ENCODE peak calls at places on chromosomes 1 and 21, in seven cellular contexts. One of them, this sample, is unnamed.

GRCh38 chr1:59545830-59546229 is 248.9 kb downstream of the FGGY start:
- DNase-seq in OCI-LY7: no peak
- DNase-seq in stomach: no peak
- DNase-seq in PC-9: no peak
- DNase-seq in aorta: no peak
- DNase-seq in osteoblast: no peak
- DNase-seq in ascending aorta: no peak
- DNase-seq in this sample: peak; percentile 34

GRCh38 chr1:144101397-144102050 is 129.7 kb upstream of the FAM72C start:
- DNase-seq in OCI-LY7: no peak
- DNase-seq in stomach: peak; percentile 36
- DNase-seq in ascending aorta: no peak
- DNase-seq in aorta: peak; percentile 58
- DNase-seq in PC-9: peak; percentile 35
- DNase-seq in osteoblast: no peak
- DNase-seq in this sample: no peak

GRCh38 chr21:31180256-31181088 is 142.2 kb upstream of the KRTAP19-8 start:
- DNase-seq in aorta: no peak
- DNase-seq in OCI-LY7: peak; percentile 51
- DNase-seq in stomach: no peak
- DNase-seq in PC-9: no peak
- DNase-seq in osteoblast: peak; percentile 88
- DNase-seq in ascending aorta: no peak
- DNase-seq in this sample: peak; percentile 27

GRCh38 chr1:201614262-201615015 is 75.5 kb downstream of the NAV1 start:
- DNase-seq in OCI-LY7: no peak
- DNase-seq in aorta: no peak
- DNase-seq in stomach: peak; percentile 53
- DNase-seq in PC-9: no peak
- DNase-seq in osteoblast: peak; percentile 88
- DNase-seq in ascending aorta: no peak
- DNase-seq in this sample: peak; percentile 58

GRCh38 chr1:179706339-179706941 is 36.7 kb upstream of the FAM163A start:
- DNase-seq in stomach: peak; percentile 53
- DNase-seq in PC-9: no peak
- DNase-seq in osteoblast: peak; percentile 46
- DNase-seq in aorta: peak; percentile 52
- DNase-seq in ascending aorta: no peak
- DNase-seq in OCI-LY7: peak; percentile 70
- DNase-seq in this sample: peak; percentile 77

GRCh38 chr1:180632326-180633088 is 685 bp downstream of the XPR1 start:
- DNase-seq in PC-9: no peak
- DNase-seq in osteoblast: peak; percentile 90
- DNase-seq in OCI-LY7: peak; percentile 70
- DNase-seq in ascending aorta: no peak
- DNase-seq in aorta: no peak
- DNase-seq in stomach: peak; percentile 60
- DNase-seq in this sample: peak; percentile 51

GRCh38 chr1:240562111-240562590 is 49.8 kb downstream of the GREM2 start:
- DNase-seq in OCI-LY7: no peak
- DNase-seq in PC-9: no peak
- DNase-seq in osteoblast: no peak
- DNase-seq in aorta: no peak
- DNase-seq in ascending aorta: no peak
- DNase-seq in stomach: no peak
- DNase-seq in this sample: peak; percentile 11

GRCh38 chr1:234933031-234933430 is 195.6 kb downstream of the TOMM20 start:
- DNase-seq in ascending aorta: no peak
- DNase-seq in stomach: peak; percentile 53
- DNase-seq in aorta: no peak
- DNase-seq in OCI-LY7: no peak
- DNase-seq in PC-9: no peak
- DNase-seq in osteoblast: peak; percentile 86
- DNase-seq in this sample: no peak

GRCh38 chr1:152013664-152014237 is 20.1 kb upstream of the S100A10 start:
- DNase-seq in osteoblast: no peak
- DNase-seq in ascending aorta: no peak
- DNase-seq in OCI-LY7: peak; percentile 47
- DNase-seq in stomach: peak; percentile 65
- DNase-seq in PC-9: no peak
- DNase-seq in aorta: no peak
- DNase-seq in this sample: peak; percentile 66

GRCh38 chr1:25128168-25128621 is 104.1 kb downstream of the SYF2 start:
- DNase-seq in aorta: no peak
- DNase-seq in PC-9: no peak
- DNase-seq in stomach: no peak
- DNase-seq in ascending aorta: no peak
- DNase-seq in osteoblast: no peak
- DNase-seq in OCI-LY7: no peak
- DNase-seq in this sample: no peak

GRCh38 chr1:34320081-34320480 is 143.4 kb downstream of the C1orf94 start:
- DNase-seq in OCI-LY7: no peak
- DNase-seq in osteoblast: no peak
- DNase-seq in ascending aorta: no peak
- DNase-seq in aorta: no peak
- DNase-seq in PC-9: no peak
- DNase-seq in stomach: no peak
- DNase-seq in this sample: no peak

GRCh38 chr1:89971600-89971999 is 23.3 kb upstream of the ZNF326 start:
- DNase-seq in PC-9: peak; percentile 77
- DNase-seq in aorta: no peak
- DNase-seq in OCI-LY7: no peak
- DNase-seq in stomach: no peak
- DNase-seq in osteoblast: peak; percentile 52
- DNase-seq in ascending aorta: no peak
- DNase-seq in this sample: no peak

GRCh38 chr1:221801773-221802516 is 60.1 kb upstream of the DUSP10 start:
- DNase-seq in ascending aorta: no peak
- DNase-seq in stomach: no peak
- DNase-seq in osteoblast: no peak
- DNase-seq in aorta: no peak
- DNase-seq in PC-9: peak; percentile 49
- DNase-seq in OCI-LY7: no peak
- DNase-seq in this sample: no peak

GRCh38 chr1:212473729-212474128 is 41.0 kb downstream of the NENF start:
- DNase-seq in OCI-LY7: no peak
- DNase-seq in ascending aorta: no peak
- DNase-seq in stomach: no peak
- DNase-seq in osteoblast: no peak
- DNase-seq in PC-9: no peak
- DNase-seq in aorta: peak; percentile 30
- DNase-seq in this sample: no peak

GRCh38 chr1:31814041-31814511 is 1.7 kb downstream of the SPOCD1 start:
- DNase-seq in aorta: no peak
- DNase-seq in ascending aorta: no peak
- DNase-seq in osteoblast: peak; percentile 4
- DNase-seq in OCI-LY7: no peak
- DNase-seq in stomach: no peak
- DNase-seq in PC-9: no peak
- DNase-seq in this sample: no peak

DNA sequence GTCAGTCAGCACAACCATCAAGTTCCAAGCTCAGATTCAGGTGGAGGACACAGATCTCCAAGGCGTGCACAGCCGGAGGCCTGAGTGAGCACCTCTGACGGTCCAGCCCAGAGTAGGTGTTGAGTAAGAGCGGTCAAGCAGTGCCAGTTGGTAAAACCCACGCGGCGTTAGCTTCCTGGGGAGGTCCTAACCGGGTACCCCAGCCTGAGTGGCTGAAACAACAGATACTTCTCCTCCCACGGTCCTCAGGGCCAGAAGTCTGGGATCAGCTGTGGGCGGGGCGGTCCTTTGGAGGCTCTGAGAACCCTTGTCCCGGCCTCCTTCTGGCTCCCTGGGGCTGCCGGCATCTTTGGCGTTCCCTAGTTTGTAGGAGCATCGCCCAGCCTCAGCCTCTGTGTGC is 94.4 kb downstream of the PRDM16 start:
- DNase-seq in osteoblast: no peak
- DNase-seq in aorta: no peak
- DNase-seq in ascending aorta: no peak
- DNase-seq in PC-9: no peak
- DNase-seq in OCI-LY7: no peak
- DNase-seq in stomach: no peak
- DNase-seq in this sample: no peak
- H3K4me3 ChIP-seq in osteoblast: no peak overlapping the region
- H3K4me3 ChIP-seq in aorta: no peak overlapping the region
- H3K4me3 ChIP-seq in ascending aorta: no peak overlapping the region
- H3K4me3 ChIP-seq in PC-9: no peak overlapping the region
- H3K4me3 ChIP-seq in OCI-LY7: no peak overlapping the region
- H3K4me3 ChIP-seq in stomach: no peak overlapping the region
- H3K4me3 ChIP-seq in this sample: no peak overlapping the region

GRCh38 chr1:43273708-43274107 is 3.9 kb downstream of the TMEM125 start:
- DNase-seq in aorta: no peak
- DNase-seq in OCI-LY7: no peak
- DNase-seq in stomach: peak; percentile 14
- DNase-seq in osteoblast: peak; percentile 86
- DNase-seq in ascending aorta: no peak
- DNase-seq in PC-9: no peak
- DNase-seq in this sample: no peak
- H3K27ac ChIP-seq in aorta: no peak overlapping the region
- H3K27ac ChIP-seq in OCI-LY7: no peak overlapping the region
- H3K27ac ChIP-seq in stomach: peak overlapping the region; percentile 25
- H3K27ac ChIP-seq in osteoblast: no peak overlapping the region
- H3K27ac ChIP-seq in ascending aorta: no peak overlapping the region
- H3K27ac ChIP-seq in PC-9: no peak overlapping the region
- H3K27ac ChIP-seq in this sample: no peak overlapping the region

GRCh38 chr1:226371049-226371694 is 36.7 kb downstream of the PARP1 start:
- DNase-seq in OCI-LY7: peak; percentile 79
- DNase-seq in osteoblast: peak; percentile 82
- DNase-seq in aorta: no peak
- DNase-seq in ascending aorta: no peak
- DNase-seq in PC-9: no peak
- DNase-seq in stomach: no peak
- DNase-seq in this sample: no peak
- H3K4me1 ChIP-seq in OCI-LY7: peaks cover 53% of the 10 kb centered on the region
- H3K4me1 ChIP-seq in osteoblast: no peaks in the 10 kb centered on the region
- H3K4me1 ChIP-seq in aorta: no peaks in the 10 kb centered on the region
- H3K4me1 ChIP-seq in ascending aorta: no peaks in the 10 kb centered on the region
- H3K4me1 ChIP-seq in PC-9: no peaks in the 10 kb centered on the region
- H3K4me1 ChIP-seq in stomach: no peaks in the 10 kb centered on the region
- H3K4me1 ChIP-seq in this sample: no peaks in the 10 kb centered on the region

GRCh38 chr1:85264150-85264549 is 4.7 kb upstream of the C1orf52 start:
- DNase-seq in ascending aorta: no peak
- DNase-seq in osteoblast: peak; percentile 18
- DNase-seq in PC-9: peak; percentile 46
- DNase-seq in aorta: no peak
- DNase-seq in stomach: no peak
- DNase-seq in OCI-LY7: no peak
- DNase-seq in this sample: no peak

GRCh38 chr1:85259118-85259865 is at the start of gene C1orf52:
- DNase-seq in ascending aorta: peak; percentile 83
- DNase-seq in OCI-LY7: peak; percentile 95
- DNase-seq in aorta: peak; percentile 97
- DNase-seq in PC-9: peak; percentile 80
- DNase-seq in stomach: peak; percentile 95
- DNase-seq in osteoblast: peak; percentile 93
- DNase-seq in this sample: peak; percentile 95

GRCh38 chr1:85258536-85259117 is 835 bp downstream of the C1orf52 start:
- DNase-seq in osteoblast: peak; percentile 65
- DNase-seq in OCI-LY7: peak; percentile 40
- DNase-seq in PC-9: no peak
- DNase-seq in ascending aorta: no peak
- DNase-seq in aorta: peak; percentile 56
- DNase-seq in stomach: no peak
- DNase-seq in this sample: no peak

GRCh38 chr1:85262985-85263384 is 3.5 kb upstream of the C1orf52 start:
- DNase-seq in osteoblast: peak; percentile 58
- DNase-seq in ascending aorta: no peak
- DNase-seq in PC-9: no peak
- DNase-seq in OCI-LY7: no peak
- DNase-seq in stomach: no peak
- DNase-seq in aorta: no peak
- DNase-seq in this sample: no peak

GRCh38 chr1:85259866-85260345 is 444 bp upstream of the C1orf52 start:
- DNase-seq in ascending aorta: no peak
- DNase-seq in aorta: no peak
- DNase-seq in stomach: no peak
- DNase-seq in PC-9: no peak
- DNase-seq in osteoblast: peak; percentile 58
- DNase-seq in OCI-LY7: no peak
- DNase-seq in this sample: no peak
- H3K4me3 ChIP-seq in ascending aorta: peak overlapping the region; percentile 70
- H3K4me3 ChIP-seq in aorta: no peak overlapping the region
- H3K4me3 ChIP-seq in stomach: peak overlapping the region; percentile 90
- H3K4me3 ChIP-seq in PC-9: peak overlapping the region; percentile 82
- H3K4me3 ChIP-seq in osteoblast: peak overlapping the region; percentile 89
- H3K4me3 ChIP-seq in OCI-LY7: no peak overlapping the region
- H3K4me3 ChIP-seq in this sample: peak overlapping the region; percentile 81

GRCh38 chr1:198641506-198641905 is 2.7 kb downstream of the PTPRC start:
- DNase-seq in aorta: no peak
- DNase-seq in osteoblast: no peak
- DNase-seq in ascending aorta: no peak
- DNase-seq in PC-9: no peak
- DNase-seq in stomach: no peak
- DNase-seq in OCI-LY7: peak; percentile 54
- DNase-seq in this sample: no peak
- H3K27ac ChIP-seq in aorta: no peak overlapping the region
- H3K27ac ChIP-seq in osteoblast: no peak overlapping the region
- H3K27ac ChIP-seq in ascending aorta: no peak overlapping the region
- H3K27ac ChIP-seq in PC-9: no peak overlapping the region
- H3K27ac ChIP-seq in stomach: peak overlapping the region; percentile 15
- H3K27ac ChIP-seq in OCI-LY7: peak overlapping the region; percentile 96
- H3K27ac ChIP-seq in this sample: no peak overlapping the region